ENCODE peak calls at places on chromosomes 6 and 20, in four cellular contexts. D is hepatic stellate cell, M is AG08395, R is NCI-H774. T is an unnamed sample.

GRCh38 chr20:21739682-21740081 is 34.2 kb downstream of the PAX1 start:
- DNase-seq in D (no peak), M (no peak), R (no peak), T (no peak)

GRCh38 chr6:11323666-11324452 is 91.4 kb upstream of the NEDD9 start:
- DNase-seq in D (no peak), M (no peak), R (no peak), T (no peak)

GRCh38 chr6:10014561-10014960 is 400.3 kb downstream of the TFAP2A start:
- DNase-seq in D (no peak), M (no peak), R (no peak), T (no peak)

GRCh38 chr20:59018817-59019216 is 412 bp upstream of the TUBB1 start:
- DNase-seq in D (no peak), M (no peak), R (no peak), T (no peak)

GRCh38 chr6:53986165-53986720 is 125.0 kb upstream of the MLIP start:
- DNase-seq in D (peak), M (peak), R (peak), T (peak)

GRCh38 chr6:10861086-10861485 is 20.8 kb downstream of the GCM2 start:
- DNase-seq in D (no peak), M (no peak), R (no peak), T (no peak)

GRCh38 chr6:43393597-43393996 is 24.1 kb upstream of the ZNF318 start:
- DNase-seq in D (no peak), M (no peak), R (no peak), T (no peak)

GRCh38 chr20:12112089-12112474 is 194.4 kb downstream of the BTBD3 start:
- DNase-seq in D (no peak), M (no peak), R (no peak), T (no peak)

GRCh38 chr6:88785478-88785877 is 177.9 kb downstream of the RNGTT start:
- DNase-seq in D (no peak), M (no peak), R (no peak), T (no peak)

GRCh38 chr6:139409026-139409425 is 34.6 kb upstream of the CITED2 start:
- DNase-seq in D (peak), M (peak), R (no peak), T (peak)

GRCh38 chr20:53901064-53901463 is 169.3 kb downstream of the BCAS1 start:
- DNase-seq in D (no peak), M (peak), R (no peak), T (no peak)

GRCh38 chr20:1870792-1871550 is 24.2 kb upstream of the SIRPA start:
- DNase-seq in D (no peak), M (no peak), R (no peak), T (no peak)

GRCh38 chr20:25061103-25061799 is 3.3 kb upstream of the ACSS1 start:
- DNase-seq in D (no peak), M (no peak), R (no peak), T (no peak)

GRCh38 chr20:40953856-40954255 is 74.8 kb upstream of the TOP1 start:
- DNase-seq in D (no peak), M (peak), R (no peak), T (peak)

T was measured in AG08396.